ENCODE peak calls at places on chromosome 16, in nine cellular contexts. R is A549; T is left ventricle myocardium superior; I is K562; L is heart right ventricle; S is activated naive CD8-positive, alpha-beta T cell treated with anti-CD3 and anti-CD28 coated beads, Interleukin-2, amount 50 U/mL, for 24 hours; W is activated CD8-positive, alpha-beta T cell treated with anti-CD3 and anti-CD28 coated beads for 36 hours; N is CD8-positive, alpha-beta T cell; V is right lobe of liver. A is an unnamed sample.

GRCh38 chr16:58511933-58512815 is 3.1 kb upstream of the SETD6 start:
- ATAC-seq in R (peak; percentile 73), T (peak; percentile 29), I (peak; percentile 64), L (peak; percentile 31), S (peak; percentile 39), W (peak; percentile 40), N (peak; percentile 44), V (peak; percentile 35), A (peak; percentile 42)

GRCh38 chr16:89575247-89576172 is at the start of gene CPNE7:
- ATAC-seq in R (peak; percentile 57), T (peak; percentile 21), I (peak; percentile 61), L (no peak), S (peak; percentile 39), W (peak; percentile 37), N (peak; percentile 35), V (no peak), A (peak; percentile 43)

GRCh38 chr16:20249247-20249646 is 78.1 kb downstream of the GP2 start:
- ATAC-seq in R (no peak), T (no peak), I (no peak), L (no peak), S (no peak), W (no peak), N (no peak), V (no peak), A (no peak)

GRCh38 chr16:67163164-67163902 is 1.2 kb upstream of the HSF4 start:
- ATAC-seq in R (no peak), T (peak; percentile 44), I (no peak), L (peak; percentile 14), S (no peak), W (no peak), N (no peak), V (no peak), A (peak; percentile 1)

GRCh38 chr16:81164481-81164880 is 68.3 kb upstream of the GCSH start:
- ATAC-seq in R (no peak), T (no peak), I (no peak), L (no peak), S (no peak), W (no peak), N (no peak), V (no peak), A (no peak)

GRCh38 chr16:20874088-20874581 is 26.0 kb downstream of the DCUN1D3 start:
- ATAC-seq in R (no peak), T (no peak), I (no peak), L (no peak), S (no peak), W (peak; percentile 7), N (no peak), V (no peak), A (peak; percentile 15)

GRCh38 chr16:65521685-65522338 is 399.9 kb upstream of the CDH11 start:
- ATAC-seq in R (no peak), T (no peak), I (no peak), L (no peak), S (no peak), W (no peak), N (no peak), V (no peak), A (no peak)

GRCh38 chr16:74865922-74866598 is 91.4 kb upstream of the FA2H start:
- ATAC-seq in R (no peak), T (no peak), I (no peak), L (no peak), S (no peak), W (no peak), N (no peak), V (no peak), A (no peak)

GRCh38 chr16:52497067-52497816 is 49.7 kb downstream of the TOX3 start:
- ATAC-seq in R (peak; percentile 38), T (no peak), I (no peak), L (no peak), S (no peak), W (no peak), N (no peak), V (peak; percentile 17), A (no peak)

GRCh38 chr16:10749680-10750035 is 6.0 kb downstream of the NUBP1 start:
- ATAC-seq in R (no peak), T (peak; percentile 35), I (no peak), L (no peak), S (peak; percentile 75), W (peak; percentile 68), N (peak; percentile 25), V (peak; percentile 31), A (peak; percentile 57)

GRCh38 chr16:57017251-57017650 is 27.9 kb downstream of the NLRC5 start:
- ATAC-seq in R (no peak), T (no peak), I (no peak), L (peak; percentile 74), S (no peak), W (no peak), N (no peak), V (peak; percentile 58), A (peak; percentile 37)

GRCh38 chr16:81595676-81596292 is 151.2 kb downstream of the CMIP start:
- ATAC-seq in R (no peak), T (no peak), I (no peak), L (no peak), S (peak; percentile 45), W (peak; percentile 71), N (peak; percentile 17), V (no peak), A (peak; percentile 81)

GRCh38 chr16:56868175-56868574 is 3.2 kb downstream of the SLC12A3 start:
- ATAC-seq in R (no peak), T (no peak), I (no peak), L (no peak), S (no peak), W (no peak), N (no peak), V (no peak), A (no peak)